ENCODE peak calls at places on chromosomes 3 and 15, in seven cellular contexts. U, F, W, R, O, P and B are unnamed samples.

GRCh38 chr3:130340766-130341165 is 4.7 kb upstream of the COL6A5 start:
- DNase-seq in W (no peak), P (no peak), O (no peak), F (no peak), U (no peak), R (no peak), B (no peak)

GRCh38 chr3:195458188-195458800 is 15.5 kb upstream of the ACAP2 start:
- DNase-seq in P (no peak), U (no peak), O (no peak), W (no peak), F (no peak), R (no peak), B (no peak)

GRCh38 chr3:13728487-13728886 is 151.4 kb downstream of the WNT7A start:
- DNase-seq in O (no peak), R (no peak), U (no peak), W (no peak), P (no peak), F (no peak), B (no peak)

GRCh38 chr15:31489801-31490646 is 163.4 kb downstream of the KLF13 start:
- DNase-seq in O (peak; percentile 47), W (peak; percentile 40), U (peak; percentile 89), F (peak; percentile 41), P (peak; percentile 53), R (peak; percentile 50), B (no peak)

GRCh38 chr15:37921527-37922385 is 12.7 kb upstream of the TMCO5A start:
- DNase-seq in R (no peak), O (peak; percentile 69), W (peak; percentile 20), U (no peak), P (no peak), F (no peak), B (no peak)

GRCh38 chr3:120182613-120183524 is 88.6 kb upstream of the GSK3B start:
- DNase-seq in F (no peak), P (no peak), O (peak; percentile 76), U (peak; percentile 55), R (no peak), W (no peak), B (no peak)

GRCh38 chr15:32905481-32905880 is 187.7 kb downstream of the GREM1 start:
- DNase-seq in W (no peak), P (no peak), U (no peak), O (peak; percentile 27), F (no peak), R (no peak), B (no peak)

GRCh38 chr3:197854596-197855343 is 63.7 kb downstream of the LRCH3 start:
- DNase-seq in R (no peak), O (peak; percentile 61), W (peak; percentile 93), P (peak; percentile 27), U (no peak), F (peak; percentile 85), B (no peak)

GRCh38 chr3:105459566-105460290 is 93.0 kb downstream of the ALCAM start:
- DNase-seq in F (no peak), W (no peak), P (no peak), U (no peak), O (no peak), R (no peak), B (no peak)

GRCh38 chr3:127405791-127406190 is 117.9 kb upstream of the PRR20G start:
- DNase-seq in U (no peak), P (no peak), O (no peak), W (no peak), R (no peak), F (no peak), B (no peak)

GRCh38 chr3:87082806-87083440 is 92.0 kb upstream of the VGLL3 start:
- DNase-seq in R (peak; percentile 6), F (peak; percentile 28), W (peak; percentile 44), O (peak; percentile 64), U (no peak), P (peak; percentile 60), B (peak; percentile 25)

GRCh38 chr3:171061749-171062148 is 35.2 kb upstream of the SLC2A2 start:
- DNase-seq in P (no peak), R (no peak), O (no peak), U (no peak), W (no peak), F (no peak), B (no peak)

GRCh38 chr3:132517311-132517710 is 79.8 kb upstream of the ACKR4 start:
- DNase-seq in U (no peak), W (no peak), R (no peak), O (no peak), P (no peak), F (no peak), B (no peak)

GRCh38 chr3:58388550-58389061 is 45.0 kb downstream of the PDHB start:
- DNase-seq in O (peak; percentile 9), R (no peak), U (no peak), P (no peak), W (peak; percentile 75), F (no peak), B (no peak)

GRCh38 chr15:74040115-74040850 is 42.1 kb downstream of the GOLGA6A start:
- DNase-seq in U (no peak), P (no peak), R (no peak), O (peak; percentile 89), W (peak; percentile 67), F (no peak), B (no peak)

GRCh38 chr3:113834983-113835382 is 3.6 kb upstream of the GRAMD1C start:
- DNase-seq in O (peak; percentile 63), W (no peak), F (no peak), R (no peak), P (no peak), U (no peak), B (no peak)

GRCh38 chr3:38059597-38059996 is 20.6 kb downstream of the DLEC1 start:
- DNase-seq in O (no peak), U (no peak), F (no peak), W (no peak), R (no peak), P (no peak), B (no peak)

GRCh38 chr3:80190051-80190450 is 422.3 kb upstream of the ROBO1 start:
- DNase-seq in W (peak; percentile 16), P (peak; percentile 45), R (peak; percentile 4), O (peak; percentile 74), F (peak; percentile 1), U (no peak), B (no peak)

GRCh38 chr3:146496726-146497125 is 27.4 kb upstream of the PLSCR2 start:
- DNase-seq in R (no peak), W (no peak), O (no peak), P (no peak), U (no peak), F (no peak), B (no peak)

GRCh38 chr15:79970921-79971434 is at the start of gene BCL2A1:
- DNase-seq in O (peak; percentile 76), W (no peak), F (no peak), U (no peak), P (no peak), R (no peak), B (no peak)

GRCh38 chr3:127073931-127074820 is 91.3 kb downstream of the PLXNA1 start:
- DNase-seq in W (peak; percentile 31), O (peak; percentile 21), U (no peak), R (no peak), F (no peak), P (no peak), B (no peak)

GRCh38 chr3:134313839-134314587 is 60.2 kb downstream of the AMOTL2 start:
- DNase-seq in F (no peak), O (peak; percentile 50), P (no peak), W (peak; percentile 3), R (no peak), U (no peak), B (no peak)